ENCODE peak calls at places on chromosomes 6 and 20, in four cellular contexts. X, I, W and T are unnamed samples.

GRCh38 chr20:9458075-9458818 is 56.1 kb upstream of the LAMP5 start:
- DNase-seq in X (peak; percentile 34), I (no peak), W (peak; percentile 59), T (no peak)

GRCh38 chr6:25962368-25963127 is at the start of gene TRIM38:
- DNase-seq in X (peak; percentile 85), I (peak; percentile 37), W (peak; percentile 74), T (peak; percentile 42)

GRCh38 chr20:7038029-7038428 is 270.5 kb downstream of the BMP2 start:
- DNase-seq in X (no peak), I (no peak), W (no peak), T (no peak)

GRCh38 chr20:44594730-44595129 is 12.4 kb downstream of the PKIG start:
- DNase-seq in X (no peak), I (no peak), W (no peak), T (no peak)

GRCh38 chr20:45823949-45824835 is 2.9 kb downstream of the TNNC2 start:
- DNase-seq in X (no peak), I (peak; percentile 42), W (peak; percentile 51), T (peak; percentile 56)

GRCh38 chr20:21183722-21184121 is 57.8 kb downstream of the KIZ start:
- DNase-seq in X (no peak), I (no peak), W (no peak), T (no peak)

GRCh38 chr6:110875548-110876169 is 1.1 kb downstream of the AMD1 start:
- DNase-seq in X (no peak), I (no peak), W (no peak), T (no peak)

GRCh38 chr20:56581701-56582100 is 47.4 kb upstream of the TFAP2C start:
- DNase-seq in X (no peak), I (no peak), W (peak; percentile 19), T (no peak)

GRCh38 chr6:35425284-35425683 is 26.9 kb upstream of the FANCE start:
- DNase-seq in X (no peak), I (no peak), W (no peak), T (no peak)

GRCh38 chr20:23225407-23226060 is 125.1 kb upstream of the NXT1 start:
- DNase-seq in X (no peak), I (no peak), W (no peak), T (no peak)

GRCh38 chr6:56534680-56535419 is 107.8 kb downstream of the DST start:
- DNase-seq in X (no peak), I (no peak), W (no peak), T (no peak)

GRCh38 chr6:125957845-125958244 is 1.3 kb downstream of the HINT3 start:
- DNase-seq in X (no peak), I (no peak), W (peak; percentile 64), T (no peak)

GRCh38 chr6:164124986-164125385 is 710.5 kb downstream of the QKI start:
- DNase-seq in X (no peak), I (no peak), W (no peak), T (no peak)

GRCh38 chr6:119231394-119231793 is 118.2 kb downstream of the MAN1A1 start:
- DNase-seq in X (no peak), I (no peak), W (no peak), T (no peak)

GRCh38 chr6:144683216-144684070 is 398.3 kb downstream of the UTRN start:
- DNase-seq in X (no peak), I (no peak), W (no peak), T (no peak)

GRCh38 chr6:158536891-158537798 is 22.7 kb upstream of the TMEM181 start:
- DNase-seq in X (no peak), I (no peak), W (peak; percentile 56), T (no peak)

GRCh38 chr6:33746036-33746600 is 587 bp downstream of the IP6K3 start:
- DNase-seq in X (no peak), I (no peak), W (no peak), T (no peak)

GRCh38 chr6:149683256-149683860 is 34.5 kb downstream of the LATS1 start:
- DNase-seq in X (no peak), I (no peak), W (no peak), T (no peak)

GRCh38 chr6:134381926-134382325 is 64.0 kb upstream of the SGK1 start:
- DNase-seq in X (no peak), I (no peak), W (no peak), T (no peak)

GRCh38 chr20:38117635-38118034 is 47.4 kb downstream of the TGM2 start:
- DNase-seq in X (no peak), I (no peak), W (peak; percentile 70), T (no peak)

GRCh38 chr6:107068691-107069630 is 41.0 kb downstream of the MTRES1 start:
- DNase-seq in X (no peak), I (no peak), W (no peak), T (no peak)

GRCh38 chr6:87829622-87830121 is 127.6 kb upstream of the AKIRIN2 start:
- DNase-seq in X (no peak), I (no peak), W (no peak), T (no peak)

DNA sequence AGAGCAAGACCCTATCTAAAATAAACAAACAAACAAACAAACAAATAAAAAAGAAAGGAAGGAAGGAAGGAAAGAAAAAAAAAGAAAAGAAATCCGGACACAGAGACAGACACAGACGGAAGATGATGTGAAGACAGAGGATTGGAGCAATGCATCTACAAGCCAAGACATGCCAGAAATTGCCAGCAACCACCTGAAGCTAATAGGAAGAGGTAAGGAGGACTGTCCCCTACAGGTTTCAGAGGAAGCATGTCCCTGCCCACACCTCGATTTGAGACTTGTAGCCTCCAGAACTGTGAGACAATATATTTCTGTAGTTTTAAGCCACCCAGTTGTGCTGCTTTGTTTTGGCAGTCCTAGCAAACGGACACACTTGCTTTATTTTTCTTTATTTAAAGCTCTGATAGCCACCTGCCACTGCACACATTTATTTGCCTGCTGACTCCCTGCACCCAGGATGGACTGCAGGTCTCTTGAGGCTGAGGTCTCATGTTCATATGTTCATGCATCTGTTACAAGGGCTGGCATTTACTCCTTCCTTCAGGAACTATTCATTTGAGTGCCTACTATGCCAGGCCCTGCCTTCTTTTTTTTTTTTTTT is 20.7 kb upstream of the ZMYND8 start:
- DNase-seq in X (no peak), I (no peak), W (no peak), T (no peak)
- TF ChIP-seq POLR2A in X (no peak), I (no peak), W (no peak), T (no peak)

GRCh38 chr6:31617010-31617409 is 2.0 kb downstream of the AIF1 start:
- DNase-seq in X (no peak), I (no peak), W (no peak), T (no peak)
- TF ChIP-seq POLR2AphosphoS5 in X (no peak), I (no peak), W (no peak), T (no peak)

DNA sequence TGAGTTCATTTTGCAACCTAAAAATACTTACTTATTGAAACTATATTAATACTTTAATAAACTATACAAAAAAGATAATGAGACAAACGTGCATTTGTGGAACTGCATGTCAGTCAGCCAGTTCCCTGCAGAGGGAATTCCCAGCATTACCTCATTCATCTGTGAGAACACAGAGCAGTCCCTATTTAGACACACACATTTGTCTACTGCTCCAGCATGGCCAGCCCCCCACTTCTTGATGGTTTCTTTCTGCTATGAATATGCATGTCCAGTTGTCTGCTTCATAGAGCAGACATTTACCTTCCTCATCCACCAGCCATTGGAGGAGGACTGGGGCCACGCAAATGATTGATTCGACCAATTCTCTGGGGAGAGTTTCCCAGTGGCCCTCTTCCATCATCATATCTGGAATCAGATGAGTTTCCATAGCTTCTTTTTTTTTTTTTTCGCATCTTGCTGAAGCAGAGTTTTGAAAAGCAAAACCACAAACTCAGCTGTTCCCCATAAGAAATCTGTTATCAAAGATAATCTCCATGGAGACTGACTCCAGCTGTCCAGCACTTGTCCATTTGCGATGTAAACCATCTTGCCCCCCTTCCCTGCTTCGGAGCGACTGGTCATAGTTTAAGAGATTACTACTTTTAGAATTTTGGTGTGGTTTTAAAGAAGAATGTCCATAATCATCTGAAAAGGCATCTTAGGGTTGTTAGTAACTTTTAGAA is 11.8 kb downstream of the ENPP1 start:
- DNase-seq in X (no peak), I (no peak), W (peak; percentile 25), T (no peak)
- TF ChIP-seq TAF1 in X (no peak), I (no peak), W (no peak), T (no peak)

DNA sequence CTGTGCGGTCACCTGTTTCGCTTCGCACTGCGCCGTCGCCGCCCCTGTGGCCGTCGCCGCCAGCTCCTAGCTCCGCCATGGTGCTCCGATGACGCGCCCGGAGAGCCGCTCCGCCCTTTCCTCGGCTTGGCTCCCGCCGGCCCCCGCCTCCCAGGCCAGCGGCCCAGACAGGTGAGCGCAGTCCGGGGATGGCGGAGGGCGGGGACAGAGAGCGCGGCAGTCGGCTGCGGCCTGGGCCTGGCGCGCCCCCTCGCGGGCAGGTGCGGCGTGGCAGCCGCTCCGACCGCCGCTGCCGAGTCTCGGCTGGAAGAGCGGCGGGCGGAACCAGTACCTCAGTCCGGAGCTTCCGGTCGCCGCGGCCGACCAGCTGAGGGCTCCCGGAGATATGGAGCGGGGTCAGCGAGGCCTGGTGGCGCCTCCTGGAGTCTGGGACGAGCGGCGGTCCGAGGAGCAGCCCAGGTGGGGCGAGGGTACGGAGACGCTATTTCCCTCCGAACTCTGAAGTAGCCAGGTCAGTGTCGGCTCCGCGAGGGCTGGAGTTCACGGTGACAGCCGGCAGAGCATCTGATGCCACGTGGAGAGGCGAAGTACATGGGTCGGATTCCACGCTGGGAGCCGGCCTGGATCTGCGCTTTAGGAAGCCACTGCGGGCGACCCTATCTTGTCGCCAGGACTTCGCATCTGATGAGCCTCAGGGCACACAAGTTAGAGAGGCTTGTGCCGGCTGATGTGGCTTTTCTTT is at the start of gene MAP7:
- DNase-seq in X (no peak), I (peak; percentile 75), W (no peak), T (peak; percentile 73)
- TF ChIP-seq POLR2A in X (no peak), I (no peak), W (no peak), T (no peak)

GRCh38 chr20:10761786-10762185 is 88.0 kb upstream of the JAG1 start:
- DNase-seq in X (no peak), I (no peak), W (peak; percentile 28), T (no peak)
- TF ChIP-seq POLR2AphosphoS5 in X (no peak), I (no peak), W (no peak), T (no peak)

GRCh38 chr20:62702886-62703852 is 5.5 kb upstream of the NTSR1 start:
- DNase-seq in X (no peak), I (no peak), W (peak; percentile 48), T (no peak)
- TF ChIP-seq TAF1 in X (no peak), I (no peak), W (no peak), T (no peak)